ENCODE peak calls at places on chromosomes 13 and 19, in four cellular contexts. U, X, Y and V are unnamed samples.

GRCh38 chr19:6060600-6061391 is 49.5 kb downstream of the RFX2 start:
- DNase-seq in U (peak; percentile 71), X (peak; percentile 74), Y (peak; percentile 10), V (peak; percentile 46)

GRCh38 chr19:4456566-4456842 is 1.1 kb downstream of the UBXN6 start:
- DNase-seq in U (no peak), X (peak; percentile 52), Y (peak; percentile 76), V (no peak)

GRCh38 chr19:6464070-6464873 is at the start of gene CRB3:
- DNase-seq in U (no peak), X (peak; percentile 14), Y (peak; percentile 30), V (no peak)

GRCh38 chr19:40908981-40909380 is 26.9 kb upstream of the CYP2A7 start:
- DNase-seq in U (no peak), X (no peak), Y (no peak), V (no peak)

GRCh38 chr19:4326837-4327251 is 11.8 kb downstream of the STAP2 start:
- DNase-seq in U (no peak), X (no peak), Y (no peak), V (no peak)

GRCh38 chr19:3404324-3405260 is 38.2 kb downstream of the NFIC start:
- DNase-seq in U (peak; percentile 93), X (no peak), Y (no peak), V (no peak)

GRCh38 chr13:46314587-46314986 is 72.5 kb downstream of the RUBCNL start:
- DNase-seq in U (no peak), X (no peak), Y (no peak), V (no peak)

GRCh38 chr19:31258211-31259052 is 90.8 kb downstream of the TSHZ3 start:
- DNase-seq in U (peak; percentile 55), X (no peak), Y (no peak), V (no peak)

GRCh38 chr13:76730220-76730619 is 156.0 kb downstream of the KCTD12 start:
- DNase-seq in U (no peak), X (no peak), Y (no peak), V (no peak)

GRCh38 chr19:15587663-15588062 is 27.4 kb upstream of the CYP4F8 start:
- DNase-seq in U (peak; percentile 52), X (no peak), Y (no peak), V (no peak)

GRCh38 chr13:100098445-100099116 is 9.7 kb downstream of the PCCA start:
- DNase-seq in U (no peak), X (no peak), Y (no peak), V (no peak)

GRCh38 chr19:33866696-33867095 is 70.0 kb downstream of the KCTD15 start:
- DNase-seq in U (no peak), X (no peak), Y (no peak), V (no peak)

GRCh38 chr13:49052801-49053200 is 77.1 kb downstream of the FNDC3A start:
- DNase-seq in U (no peak), X (no peak), Y (no peak), V (no peak)

GRCh38 chr13:39455534-39456175 is 147.3 kb downstream of the LHFPL6 start:
- DNase-seq in U (no peak), X (no peak), Y (no peak), V (no peak)

GRCh38 chr19:47373246-47374240 is 24.4 kb downstream of the DHX34 start:
- DNase-seq in U (no peak), X (no peak), Y (no peak), V (no peak)

GRCh38 chr19:58570770-58571574 is 2.2 kb downstream of the MZF1 start:
- DNase-seq in U (no peak), X (no peak), Y (no peak), V (peak; percentile 19)

GRCh38 chr19:15621801-15622200 is 6.8 kb downstream of the CYP4F8 start:
- DNase-seq in U (no peak), X (no peak), Y (no peak), V (no peak)

GRCh38 chr13:113275387-113275786 is 21.7 kb upstream of the LAMP1 start:
- DNase-seq in U (no peak), X (peak; percentile 67), Y (peak; percentile 51), V (peak; percentile 41)

GRCh38 chr19:16319466-16319865 is 5.2 kb upstream of the KLF2 start:
- DNase-seq in U (no peak), X (no peak), Y (peak; percentile 22), V (peak; percentile 56)

GRCh38 chr19:4660181-4660791 is 9.9 kb downstream of the MYDGF start:
- DNase-seq in U (no peak), X (no peak), Y (peak; percentile 82), V (peak; percentile 44)

GRCh38 chr13:77507931-77508776 is 27.4 kb upstream of the SCEL start:
- DNase-seq in U (no peak), X (peak; percentile 95), Y (no peak), V (no peak)

GRCh38 chr19:38015216-38015615 is 108.2 kb downstream of the SIPA1L3 start:
- DNase-seq in U (no peak), X (peak; percentile 45), Y (no peak), V (no peak)

GRCh38 chr19:44723952-44724319 is 24.6 kb upstream of the BCL3 start:
- DNase-seq in U (peak; percentile 90), X (peak; percentile 65), Y (peak; percentile 90), V (peak; percentile 83)

GRCh38 chr19:7476241-7476640 is 12.6 kb downstream of the PEX11G start:
- DNase-seq in U (no peak), X (no peak), Y (no peak), V (no peak)

GRCh38 chr19:50496189-50497029 is 14.6 kb downstream of the JOSD2 start:
- DNase-seq in U (no peak), X (no peak), Y (peak; percentile 56), V (no peak)

GRCh38 chr19:13865578-13866462 is 11.1 kb upstream of the NANOS3 start:
- DNase-seq in U (no peak), X (no peak), Y (peak; percentile 71), V (peak; percentile 29)

GRCh38 chr19:13103961-13104847 is 1.5 kb upstream of the LYL1 start:
- DNase-seq in U (peak; percentile 68), X (no peak), Y (peak; percentile 79), V (peak; percentile 75)

GRCh38 chr19:13817018-13817614 is 21.9 kb downstream of the ZSWIM4 start:
- DNase-seq in U (no peak), X (no peak), Y (no peak), V (no peak)

GRCh38 chr19:1040476-1041271 is 767 bp downstream of the ABCA7 start:
- DNase-seq in U (peak; percentile 89), X (peak; percentile 76), Y (peak; percentile 97), V (peak; percentile 95)